ENCODE peak calls at places on chromosomes 16 and 17, in nine cellular contexts. One of them, this sample, is unnamed.

GRCh38 chr17:77382966-77383612 is 242.3 kb downstream of the SEC14L1 start:
- DNase-seq in naive thymus-derived CD8-positive, alpha-beta T cell: no peak
- DNase-seq in head of caudate nucleus: no peak
- DNase-seq in astrocyte of the spinal cord: no peak
- DNase-seq in NCI-H1436 treated with DMSO at 0.1 percent for 48 hours: no peak
- DNase-seq in stimulated activated CD4-positive, alpha-beta T cell treated with anti-CD3 and anti-CD28 coated beads, TNF-alpha, amount 100 ng/mL, for 48 hours: no peak
- DNase-seq in AG09319: no peak
- DNase-seq in H54: peak
- DNase-seq in T-helper 17 cell: no peak
- DNase-seq in this sample: no peak

GRCh38 chr16:4200000-4200780 is 41.7 kb downstream of the SRL start:
- DNase-seq in AG09319: no peak
- DNase-seq in T-helper 17 cell: no peak
- DNase-seq in naive thymus-derived CD8-positive, alpha-beta T cell: no peak
- DNase-seq in head of caudate nucleus: peak
- DNase-seq in NCI-H1436 treated with DMSO at 0.1 percent for 48 hours: peak
- DNase-seq in stimulated activated CD4-positive, alpha-beta T cell treated with anti-CD3 and anti-CD28 coated beads, TNF-alpha, amount 100 ng/mL, for 48 hours: no peak
- DNase-seq in H54: peak
- DNase-seq in astrocyte of the spinal cord: peak
- DNase-seq in this sample: peak

GRCh38 chr17:20035501-20035900 is 26.3 kb downstream of the SPECC1 start:
- DNase-seq in naive thymus-derived CD8-positive, alpha-beta T cell: no peak
- DNase-seq in stimulated activated CD4-positive, alpha-beta T cell treated with anti-CD3 and anti-CD28 coated beads, TNF-alpha, amount 100 ng/mL, for 48 hours: no peak
- DNase-seq in NCI-H1436 treated with DMSO at 0.1 percent for 48 hours: no peak
- DNase-seq in astrocyte of the spinal cord: no peak
- DNase-seq in T-helper 17 cell: no peak
- DNase-seq in H54: no peak
- DNase-seq in head of caudate nucleus: no peak
- DNase-seq in AG09319: no peak
- DNase-seq in this sample: no peak

GRCh38 chr16:2467301-2468141 is 3.6 kb upstream of the NTN3 start:
- DNase-seq in naive thymus-derived CD8-positive, alpha-beta T cell: no peak
- DNase-seq in H54: peak
- DNase-seq in stimulated activated CD4-positive, alpha-beta T cell treated with anti-CD3 and anti-CD28 coated beads, TNF-alpha, amount 100 ng/mL, for 48 hours: no peak
- DNase-seq in head of caudate nucleus: peak
- DNase-seq in astrocyte of the spinal cord: peak
- DNase-seq in T-helper 17 cell: no peak
- DNase-seq in AG09319: no peak
- DNase-seq in NCI-H1436 treated with DMSO at 0.1 percent for 48 hours: peak
- DNase-seq in this sample: no peak

GRCh38 chr17:45132569-45133463 is 501 bp upstream of the PLCD3 start:
- DNase-seq in head of caudate nucleus: peak
- DNase-seq in T-helper 17 cell: peak
- DNase-seq in H54: peak
- DNase-seq in stimulated activated CD4-positive, alpha-beta T cell treated with anti-CD3 and anti-CD28 coated beads, TNF-alpha, amount 100 ng/mL, for 48 hours: no peak
- DNase-seq in NCI-H1436 treated with DMSO at 0.1 percent for 48 hours: peak
- DNase-seq in AG09319: no peak
- DNase-seq in naive thymus-derived CD8-positive, alpha-beta T cell: peak
- DNase-seq in astrocyte of the spinal cord: peak
- DNase-seq in this sample: no peak

GRCh38 chr17:80799553-80800403 is 191.9 kb upstream of the CHMP6 start:
- DNase-seq in T-helper 17 cell: no peak
- DNase-seq in AG09319: no peak
- DNase-seq in naive thymus-derived CD8-positive, alpha-beta T cell: no peak
- DNase-seq in H54: no peak
- DNase-seq in NCI-H1436 treated with DMSO at 0.1 percent for 48 hours: peak
- DNase-seq in head of caudate nucleus: no peak
- DNase-seq in stimulated activated CD4-positive, alpha-beta T cell treated with anti-CD3 and anti-CD28 coated beads, TNF-alpha, amount 100 ng/mL, for 48 hours: no peak
- DNase-seq in astrocyte of the spinal cord: no peak
- DNase-seq in this sample: no peak

GRCh38 chr17:42202159-42202558 is 7.9 kb upstream of the GHDC start:
- DNase-seq in AG09319: no peak
- DNase-seq in naive thymus-derived CD8-positive, alpha-beta T cell: no peak
- DNase-seq in T-helper 17 cell: no peak
- DNase-seq in H54: no peak
- DNase-seq in stimulated activated CD4-positive, alpha-beta T cell treated with anti-CD3 and anti-CD28 coated beads, TNF-alpha, amount 100 ng/mL, for 48 hours: no peak
- DNase-seq in NCI-H1436 treated with DMSO at 0.1 percent for 48 hours: no peak
- DNase-seq in astrocyte of the spinal cord: no peak
- DNase-seq in head of caudate nucleus: no peak
- DNase-seq in this sample: no peak

GRCh38 chr17:68290268-68290954 is 516 bp downstream of the SLC16A6 start:
- DNase-seq in naive thymus-derived CD8-positive, alpha-beta T cell: peak
- DNase-seq in AG09319: no peak
- DNase-seq in stimulated activated CD4-positive, alpha-beta T cell treated with anti-CD3 and anti-CD28 coated beads, TNF-alpha, amount 100 ng/mL, for 48 hours: no peak
- DNase-seq in NCI-H1436 treated with DMSO at 0.1 percent for 48 hours: no peak
- DNase-seq in astrocyte of the spinal cord: no peak
- DNase-seq in T-helper 17 cell: peak
- DNase-seq in H54: no peak
- DNase-seq in head of caudate nucleus: peak
- DNase-seq in this sample: peak

GRCh38 chr16:67378642-67379041 is 14.7 kb downstream of the TPPP3 start:
- DNase-seq in head of caudate nucleus: no peak
- DNase-seq in NCI-H1436 treated with DMSO at 0.1 percent for 48 hours: no peak
- DNase-seq in naive thymus-derived CD8-positive, alpha-beta T cell: no peak
- DNase-seq in T-helper 17 cell: no peak
- DNase-seq in AG09319: no peak
- DNase-seq in astrocyte of the spinal cord: no peak
- DNase-seq in H54: no peak
- DNase-seq in stimulated activated CD4-positive, alpha-beta T cell treated with anti-CD3 and anti-CD28 coated beads, TNF-alpha, amount 100 ng/mL, for 48 hours: no peak
- DNase-seq in this sample: no peak

GRCh38 chr17:55814377-55814776 is 63.5 kb downstream of the PCTP start:
- DNase-seq in NCI-H1436 treated with DMSO at 0.1 percent for 48 hours: no peak
- DNase-seq in head of caudate nucleus: no peak
- DNase-seq in AG09319: no peak
- DNase-seq in naive thymus-derived CD8-positive, alpha-beta T cell: no peak
- DNase-seq in H54: peak
- DNase-seq in astrocyte of the spinal cord: peak
- DNase-seq in T-helper 17 cell: no peak
- DNase-seq in stimulated activated CD4-positive, alpha-beta T cell treated with anti-CD3 and anti-CD28 coated beads, TNF-alpha, amount 100 ng/mL, for 48 hours: no peak
- DNase-seq in this sample: no peak

GRCh38 chr16:20611350-20611902 is 35.3 kb upstream of the ACSM2B start:
- DNase-seq in T-helper 17 cell: no peak
- DNase-seq in AG09319: no peak
- DNase-seq in NCI-H1436 treated with DMSO at 0.1 percent for 48 hours: no peak
- DNase-seq in H54: no peak
- DNase-seq in naive thymus-derived CD8-positive, alpha-beta T cell: no peak
- DNase-seq in stimulated activated CD4-positive, alpha-beta T cell treated with anti-CD3 and anti-CD28 coated beads, TNF-alpha, amount 100 ng/mL, for 48 hours: no peak
- DNase-seq in head of caudate nucleus: peak
- DNase-seq in astrocyte of the spinal cord: no peak
- DNase-seq in this sample: no peak

GRCh38 chr16:51766739-51767138 is 615.7 kb upstream of the SALL1 start:
- DNase-seq in NCI-H1436 treated with DMSO at 0.1 percent for 48 hours: no peak
- DNase-seq in AG09319: no peak
- DNase-seq in H54: no peak
- DNase-seq in stimulated activated CD4-positive, alpha-beta T cell treated with anti-CD3 and anti-CD28 coated beads, TNF-alpha, amount 100 ng/mL, for 48 hours: no peak
- DNase-seq in astrocyte of the spinal cord: no peak
- DNase-seq in head of caudate nucleus: no peak
- DNase-seq in T-helper 17 cell: no peak
- DNase-seq in naive thymus-derived CD8-positive, alpha-beta T cell: no peak
- DNase-seq in this sample: no peak

GRCh38 chr16:24151482-24151939 is 104.6 kb upstream of the CACNG3 start:
- DNase-seq in naive thymus-derived CD8-positive, alpha-beta T cell: peak
- DNase-seq in NCI-H1436 treated with DMSO at 0.1 percent for 48 hours: no peak
- DNase-seq in AG09319: no peak
- DNase-seq in H54: no peak
- DNase-seq in head of caudate nucleus: no peak
- DNase-seq in stimulated activated CD4-positive, alpha-beta T cell treated with anti-CD3 and anti-CD28 coated beads, TNF-alpha, amount 100 ng/mL, for 48 hours: no peak
- DNase-seq in astrocyte of the spinal cord: peak
- DNase-seq in T-helper 17 cell: no peak
- DNase-seq in this sample: no peak

GRCh38 chr16:66250686-66251405 is 115.6 kb upstream of the CDH5 start:
- DNase-seq in H54: no peak
- DNase-seq in astrocyte of the spinal cord: peak
- DNase-seq in naive thymus-derived CD8-positive, alpha-beta T cell: no peak
- DNase-seq in T-helper 17 cell: no peak
- DNase-seq in NCI-H1436 treated with DMSO at 0.1 percent for 48 hours: no peak
- DNase-seq in stimulated activated CD4-positive, alpha-beta T cell treated with anti-CD3 and anti-CD28 coated beads, TNF-alpha, amount 100 ng/mL, for 48 hours: no peak
- DNase-seq in head of caudate nucleus: peak
- DNase-seq in AG09319: no peak
- DNase-seq in this sample: no peak

GRCh38 chr17:36182176-36183000 is 6.0 kb upstream of the TBC1D3B start:
- DNase-seq in stimulated activated CD4-positive, alpha-beta T cell treated with anti-CD3 and anti-CD28 coated beads, TNF-alpha, amount 100 ng/mL, for 48 hours: no peak
- DNase-seq in naive thymus-derived CD8-positive, alpha-beta T cell: no peak
- DNase-seq in head of caudate nucleus: no peak
- DNase-seq in NCI-H1436 treated with DMSO at 0.1 percent for 48 hours: no peak
- DNase-seq in AG09319: no peak
- DNase-seq in astrocyte of the spinal cord: no peak
- DNase-seq in H54: no peak
- DNase-seq in T-helper 17 cell: no peak
- DNase-seq in this sample: no peak

GRCh38 chr16:20944861-20945390 is 44.4 kb downstream of the LYRM1 start:
- DNase-seq in T-helper 17 cell: no peak
- DNase-seq in NCI-H1436 treated with DMSO at 0.1 percent for 48 hours: no peak
- DNase-seq in stimulated activated CD4-positive, alpha-beta T cell treated with anti-CD3 and anti-CD28 coated beads, TNF-alpha, amount 100 ng/mL, for 48 hours: peak
- DNase-seq in H54: no peak
- DNase-seq in head of caudate nucleus: no peak
- DNase-seq in naive thymus-derived CD8-positive, alpha-beta T cell: peak
- DNase-seq in astrocyte of the spinal cord: peak
- DNase-seq in AG09319: no peak
- DNase-seq in this sample: peak

GRCh38 chr16:30353438-30354129 is 1.5 kb downstream of the CD2BP2 start:
- DNase-seq in T-helper 17 cell: no peak
- DNase-seq in AG09319: no peak
- DNase-seq in stimulated activated CD4-positive, alpha-beta T cell treated with anti-CD3 and anti-CD28 coated beads, TNF-alpha, amount 100 ng/mL, for 48 hours: no peak
- DNase-seq in astrocyte of the spinal cord: no peak
- DNase-seq in naive thymus-derived CD8-positive, alpha-beta T cell: no peak
- DNase-seq in H54: no peak
- DNase-seq in NCI-H1436 treated with DMSO at 0.1 percent for 48 hours: no peak
- DNase-seq in head of caudate nucleus: no peak
- DNase-seq in this sample: no peak

GRCh38 chr17:44765965-44766364 is 7.2 kb downstream of the ADAM11 start:
- DNase-seq in stimulated activated CD4-positive, alpha-beta T cell treated with anti-CD3 and anti-CD28 coated beads, TNF-alpha, amount 100 ng/mL, for 48 hours: no peak
- DNase-seq in H54: no peak
- DNase-seq in naive thymus-derived CD8-positive, alpha-beta T cell: no peak
- DNase-seq in T-helper 17 cell: no peak
- DNase-seq in astrocyte of the spinal cord: no peak
- DNase-seq in head of caudate nucleus: no peak
- DNase-seq in AG09319: no peak
- DNase-seq in NCI-H1436 treated with DMSO at 0.1 percent for 48 hours: no peak
- DNase-seq in this sample: no peak

GRCh38 chr17:40121191-40121885 is 433 bp upstream of the MSL1 start:
- DNase-seq in T-helper 17 cell: no peak
- DNase-seq in stimulated activated CD4-positive, alpha-beta T cell treated with anti-CD3 and anti-CD28 coated beads, TNF-alpha, amount 100 ng/mL, for 48 hours: no peak
- DNase-seq in head of caudate nucleus: peak
- DNase-seq in NCI-H1436 treated with DMSO at 0.1 percent for 48 hours: no peak
- DNase-seq in naive thymus-derived CD8-positive, alpha-beta T cell: no peak
- DNase-seq in H54: no peak
- DNase-seq in astrocyte of the spinal cord: peak
- DNase-seq in AG09319: no peak
- DNase-seq in this sample: peak

GRCh38 chr17:74776044-74776962 is at the start of gene NAT9:
- DNase-seq in T-helper 17 cell: peak
- DNase-seq in stimulated activated CD4-positive, alpha-beta T cell treated with anti-CD3 and anti-CD28 coated beads, TNF-alpha, amount 100 ng/mL, for 48 hours: peak
- DNase-seq in AG09319: peak
- DNase-seq in head of caudate nucleus: peak
- DNase-seq in NCI-H1436 treated with DMSO at 0.1 percent for 48 hours: peak
- DNase-seq in astrocyte of the spinal cord: peak
- DNase-seq in naive thymus-derived CD8-positive, alpha-beta T cell: peak
- DNase-seq in H54: peak
- DNase-seq in this sample: peak

GRCh38 chr17:58331815-58332719 is 3.5 kb upstream of the TSPOAP1 start:
- DNase-seq in astrocyte of the spinal cord: no peak
- DNase-seq in naive thymus-derived CD8-positive, alpha-beta T cell: peak
- DNase-seq in NCI-H1436 treated with DMSO at 0.1 percent for 48 hours: no peak
- DNase-seq in T-helper 17 cell: peak
- DNase-seq in AG09319: no peak
- DNase-seq in H54: no peak
- DNase-seq in stimulated activated CD4-positive, alpha-beta T cell treated with anti-CD3 and anti-CD28 coated beads, TNF-alpha, amount 100 ng/mL, for 48 hours: peak
- DNase-seq in head of caudate nucleus: no peak
- DNase-seq in this sample: peak

GRCh38 chr17:81445642-81446500 is 50.6 kb downstream of the BAHCC1 start:
- DNase-seq in stimulated activated CD4-positive, alpha-beta T cell treated with anti-CD3 and anti-CD28 coated beads, TNF-alpha, amount 100 ng/mL, for 48 hours: no peak
- DNase-seq in H54: no peak
- DNase-seq in NCI-H1436 treated with DMSO at 0.1 percent for 48 hours: no peak
- DNase-seq in head of caudate nucleus: no peak
- DNase-seq in astrocyte of the spinal cord: no peak
- DNase-seq in T-helper 17 cell: no peak
- DNase-seq in AG09319: peak
- DNase-seq in naive thymus-derived CD8-positive, alpha-beta T cell: no peak
- DNase-seq in this sample: no peak

GRCh38 chr17:66345264-66345663 is 42.9 kb downstream of the PRKCA start:
- DNase-seq in AG09319: no peak
- DNase-seq in NCI-H1436 treated with DMSO at 0.1 percent for 48 hours: no peak
- DNase-seq in head of caudate nucleus: no peak
- DNase-seq in naive thymus-derived CD8-positive, alpha-beta T cell: no peak
- DNase-seq in stimulated activated CD4-positive, alpha-beta T cell treated with anti-CD3 and anti-CD28 coated beads, TNF-alpha, amount 100 ng/mL, for 48 hours: no peak
- DNase-seq in astrocyte of the spinal cord: no peak
- DNase-seq in H54: no peak
- DNase-seq in T-helper 17 cell: no peak
- DNase-seq in this sample: no peak

GRCh38 chr17:79732246-79732645 is 1.5 kb downstream of the ENPP7 start:
- DNase-seq in H54: no peak
- DNase-seq in astrocyte of the spinal cord: no peak
- DNase-seq in NCI-H1436 treated with DMSO at 0.1 percent for 48 hours: no peak
- DNase-seq in AG09319: no peak
- DNase-seq in naive thymus-derived CD8-positive, alpha-beta T cell: no peak
- DNase-seq in head of caudate nucleus: no peak
- DNase-seq in stimulated activated CD4-positive, alpha-beta T cell treated with anti-CD3 and anti-CD28 coated beads, TNF-alpha, amount 100 ng/mL, for 48 hours: no peak
- DNase-seq in T-helper 17 cell: no peak
- DNase-seq in this sample: no peak

GRCh38 chr17:45743626-45744326 is 40.3 kb upstream of the CRHR1 start:
- DNase-seq in astrocyte of the spinal cord: no peak
- DNase-seq in stimulated activated CD4-positive, alpha-beta T cell treated with anti-CD3 and anti-CD28 coated beads, TNF-alpha, amount 100 ng/mL, for 48 hours: no peak
- DNase-seq in AG09319: no peak
- DNase-seq in NCI-H1436 treated with DMSO at 0.1 percent for 48 hours: no peak
- DNase-seq in T-helper 17 cell: no peak
- DNase-seq in naive thymus-derived CD8-positive, alpha-beta T cell: no peak
- DNase-seq in head of caudate nucleus: no peak
- DNase-seq in H54: no peak
- DNase-seq in this sample: no peak

GRCh38 chr16:1906052-1906845 is 12.0 kb downstream of the HS3ST6 start:
- DNase-seq in H54: no peak
- DNase-seq in naive thymus-derived CD8-positive, alpha-beta T cell: no peak
- DNase-seq in head of caudate nucleus: no peak
- DNase-seq in NCI-H1436 treated with DMSO at 0.1 percent for 48 hours: no peak
- DNase-seq in T-helper 17 cell: no peak
- DNase-seq in astrocyte of the spinal cord: no peak
- DNase-seq in stimulated activated CD4-positive, alpha-beta T cell treated with anti-CD3 and anti-CD28 coated beads, TNF-alpha, amount 100 ng/mL, for 48 hours: no peak
- DNase-seq in AG09319: no peak
- DNase-seq in this sample: no peak

GRCh38 chr16:12455287-12455798 is 348.3 kb downstream of the CPPED1 start:
- DNase-seq in astrocyte of the spinal cord: peak
- DNase-seq in naive thymus-derived CD8-positive, alpha-beta T cell: peak
- DNase-seq in H54: peak
- DNase-seq in AG09319: peak
- DNase-seq in NCI-H1436 treated with DMSO at 0.1 percent for 48 hours: no peak
- DNase-seq in T-helper 17 cell: no peak
- DNase-seq in stimulated activated CD4-positive, alpha-beta T cell treated with anti-CD3 and anti-CD28 coated beads, TNF-alpha, amount 100 ng/mL, for 48 hours: no peak
- DNase-seq in head of caudate nucleus: peak
- DNase-seq in this sample: peak

GRCh38 chr17:62614142-62614541 is 13.3 kb upstream of the MRC2 start:
- DNase-seq in naive thymus-derived CD8-positive, alpha-beta T cell: no peak
- DNase-seq in stimulated activated CD4-positive, alpha-beta T cell treated with anti-CD3 and anti-CD28 coated beads, TNF-alpha, amount 100 ng/mL, for 48 hours: no peak
- DNase-seq in AG09319: peak
- DNase-seq in astrocyte of the spinal cord: peak
- DNase-seq in head of caudate nucleus: no peak
- DNase-seq in T-helper 17 cell: no peak
- DNase-seq in NCI-H1436 treated with DMSO at 0.1 percent for 48 hours: no peak
- DNase-seq in H54: no peak
- DNase-seq in this sample: no peak

GRCh38 chr16:20612551-20613470 is 36.6 kb upstream of the ACSM2B start:
- DNase-seq in NCI-H1436 treated with DMSO at 0.1 percent for 48 hours: no peak
- DNase-seq in AG09319: no peak
- DNase-seq in head of caudate nucleus: peak
- DNase-seq in H54: no peak
- DNase-seq in naive thymus-derived CD8-positive, alpha-beta T cell: no peak
- DNase-seq in astrocyte of the spinal cord: no peak
- DNase-seq in T-helper 17 cell: no peak
- DNase-seq in stimulated activated CD4-positive, alpha-beta T cell treated with anti-CD3 and anti-CD28 coated beads, TNF-alpha, amount 100 ng/mL, for 48 hours: no peak
- DNase-seq in this sample: no peak